ENCODE peak calls at places on chromosomes 13 and 19, in four cellular contexts. M is HCT116, N is HepG2, O is K562. K is an unnamed sample.

GRCh38 chr13:21053231-21053630 is 8.2 kb downstream of the LATS2 start:
- DNase-seq in M (no peak), N (no peak), O (no peak), K (no peak)

GRCh38 chr19:15025237-15025636 is 24.0 kb upstream of the CASP14 start:
- DNase-seq in O (peak; percentile 16), M (no peak), N (peak; percentile 24), K (no peak)

GRCh38 chr13:76656496-76656895 is 229.7 kb downstream of the KCTD12 start:
- DNase-seq in O (no peak), N (no peak), M (no peak), K (no peak)

GRCh38 chr13:49253310-49253709 is 5.6 kb downstream of the CDADC1 start:
- DNase-seq in O (no peak), N (no peak), M (no peak), K (no peak)

GRCh38 chr19:41364546-41365391 is 820 bp upstream of the B9D2 start:
- DNase-seq in O (no peak), N (no peak), M (no peak), K (no peak)

GRCh38 chr19:3959766-3960131 is 11.2 kb downstream of the DAPK3 start:
- DNase-seq in N (no peak), M (no peak), O (no peak), K (no peak)

GRCh38 chr19:4456566-4456842 is 1.1 kb downstream of the UBXN6 start:
- DNase-seq in M (no peak), N (no peak), O (no peak), K (no peak)

GRCh38 chr19:17538684-17539287 is 16.7 kb upstream of the COLGALT1 start:
- DNase-seq in N (no peak), M (no peak), O (no peak), K (no peak)

GRCh38 chr13:53240316-53240715 is 211.7 kb downstream of the OLFM4 start:
- DNase-seq in M (no peak), N (no peak), O (no peak), K (no peak)

GRCh38 chr13:47215741-47216140 is 318.9 kb upstream of the HTR2A start:
- DNase-seq in N (no peak), O (no peak), M (no peak), K (peak; percentile 10)

GRCh38 chr13:23847545-23847944 is 41.7 kb downstream of the MIPEP start:
- DNase-seq in O (no peak), M (no peak), N (no peak), K (no peak)

GRCh38 chr19:17079710-17080440 is 4.3 kb downstream of the MYO9B start:
- DNase-seq in O (no peak), N (peak; percentile 85), M (peak; percentile 61), K (peak; percentile 74)

GRCh38 chr13:106361621-106362020 is 173.8 kb downstream of the EFNB2 start:
- DNase-seq in M (no peak), N (no peak), O (no peak), K (no peak)

GRCh38 chr13:43664700-43665191 is 122.0 kb downstream of the ENOX1 start:
- DNase-seq in N (no peak), O (no peak), M (no peak), K (no peak)

GRCh38 chr19:3292958-3293529 is 68.6 kb downstream of the CELF5 start:
- DNase-seq in N (peak; percentile 39), M (no peak), O (no peak), K (no peak)

GRCh38 chr13:30235206-30235605 is 72.1 kb downstream of the KATNAL1 start:
- DNase-seq in M (no peak), N (no peak), O (no peak), K (no peak)

GRCh38 chr19:45901912-45902650 is at the start of gene MYPOP:
- DNase-seq in M (no peak), N (no peak), O (no peak), K (no peak)

GRCh38 chr13:110812111-110812868 is 98.8 kb downstream of the ING1 start:
- DNase-seq in M (no peak), N (no peak), O (no peak), K (no peak)

GRCh38 chr13:98780451-98780850 is 28.0 kb upstream of the SLC15A1 start:
- DNase-seq in O (no peak), N (no peak), M (no peak), K (no peak)

GRCh38 chr19:45515081-45515624 is 7.9 kb downstream of the VASP start:
- DNase-seq in O (peak; percentile 77), M (no peak), N (peak; percentile 54), K (no peak)

DNA sequence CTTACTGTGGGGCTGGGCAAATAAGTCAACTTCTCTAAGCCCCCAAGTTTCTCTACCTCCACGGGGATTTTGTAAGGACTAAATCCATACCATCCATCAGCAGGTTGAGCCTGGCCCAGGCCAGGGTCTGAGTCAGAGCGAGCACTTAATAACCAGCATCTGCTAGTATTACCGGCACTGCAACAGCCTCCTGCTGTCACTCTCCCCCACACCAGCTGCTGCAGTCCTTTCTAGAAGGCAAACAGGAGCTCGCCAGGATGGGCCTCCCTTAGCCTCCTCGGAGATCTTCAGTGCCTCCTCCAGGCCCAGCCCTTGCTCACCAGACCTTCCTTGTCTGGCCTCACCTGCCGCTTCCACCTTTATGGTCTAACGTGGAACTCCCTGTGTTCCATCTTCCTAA is 3.2 kb downstream of the NAPA start:
- DNase-seq in M (no peak), O (no peak), N (no peak), K (no peak)
- TF ChIP-seq TCF7L2 in M (no peak), O (no peak), N (no peak), K (no peak)

GRCh38 chr13:112062047-112062618 is 4.8 kb upstream of the SOX1 start:
- DNase-seq in M (no peak), O (no peak), N (no peak), K (no peak)
- TF ChIP-seq TCF7L2 in M (no peak), O (no peak), N (no peak), K (no peak)

DNA sequence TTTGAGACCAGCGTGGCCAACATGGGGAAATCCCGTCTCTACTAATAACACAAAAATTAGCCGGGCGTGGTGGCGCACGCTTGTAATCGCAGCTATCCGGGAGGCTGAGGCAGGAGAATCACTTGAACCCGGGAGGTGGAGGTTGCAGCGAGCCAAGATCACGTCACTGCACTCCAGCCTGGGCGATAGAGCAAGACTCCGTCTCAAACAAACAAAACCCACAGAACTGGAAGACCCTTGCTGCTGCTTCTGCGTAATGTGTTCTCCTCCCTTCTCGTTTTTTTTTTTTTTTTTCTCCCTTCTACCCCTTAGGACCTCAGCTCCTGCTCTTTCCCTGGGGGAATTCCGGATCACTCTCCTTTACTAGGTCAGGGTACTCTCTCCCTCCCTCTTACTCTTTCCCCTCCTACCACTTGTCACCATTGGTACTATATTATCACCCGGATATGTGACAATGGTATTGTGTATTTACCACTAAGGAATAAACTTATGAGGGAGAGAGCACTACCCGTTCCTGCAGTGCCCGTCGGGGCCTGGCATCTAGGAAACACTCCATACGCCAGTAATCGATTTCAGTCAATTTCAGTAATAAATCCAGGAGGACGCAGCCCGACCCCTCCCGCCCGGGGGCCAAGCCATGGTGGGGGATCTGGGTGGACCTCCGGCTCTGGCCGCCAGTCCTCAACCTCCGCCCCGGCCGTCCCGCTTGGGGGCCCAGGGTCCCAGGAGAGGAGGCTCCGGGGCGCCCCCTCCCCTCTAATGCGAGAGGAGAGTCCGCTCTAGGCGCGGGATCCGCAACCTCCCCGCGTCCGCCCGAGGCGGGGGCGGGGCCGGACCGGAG is 423 bp upstream of the GARRE1 start:
- DNase-seq in N (peak; percentile 66), M (no peak), O (peak; percentile 89), K (no peak)
- TF ChIP-seq TCF7L2 in N (no peak), M (no peak), O (no peak), K (no peak)

GRCh38 chr19:49442793-49443365 is 1.6 kb upstream of the SLC17A7 start:
- DNase-seq in O (peak; percentile 91), N (peak; percentile 86), M (peak; percentile 82), K (no peak)
- TF ChIP-seq TCF7L2 in O (no peak), N (no peak), M (no peak), K (no peak)

K was measured in Panc1.